ENCODE peak calls at places on chromosomes 5 and 9, in nine cellular contexts. One of them, this sample, is unnamed.

GRCh38 chr5:57448287-57448686 is 34.3 kb downstream of the ACTBL2 start:
- DNase-seq in stimulated activated CD8-positive, alpha-beta memory T cell treated with anti-CD3 and anti-CD28 coated beads, Interleukin-7, amount 100 ng/mL, for 1 hour: no peak
- DNase-seq in Kasumi-1: no peak
- DNase-seq in IMR-90: no peak
- DNase-seq in epithelial cell of proximal tubule: no peak
- DNase-seq in naive thymus-derived CD4-positive, alpha-beta T cell: no peak
- DNase-seq in HCT116: no peak
- DNase-seq in GM12865: no peak
- DNase-seq in AG04449: no peak
- DNase-seq in this sample: no peak

GRCh38 chr9:347667-348292 is 133.1 kb downstream of the DOCK8 start:
- DNase-seq in stimulated activated CD8-positive, alpha-beta memory T cell treated with anti-CD3 and anti-CD28 coated beads, Interleukin-7, amount 100 ng/mL, for 1 hour: no peak
- DNase-seq in Kasumi-1: peak
- DNase-seq in IMR-90: peak
- DNase-seq in epithelial cell of proximal tubule: no peak
- DNase-seq in naive thymus-derived CD4-positive, alpha-beta T cell: no peak
- DNase-seq in HCT116: peak
- DNase-seq in GM12865: no peak
- DNase-seq in AG04449: no peak
- DNase-seq in this sample: peak

GRCh38 chr9:119284118-119284517 is 85.1 kb downstream of the BRINP1 start:
- DNase-seq in stimulated activated CD8-positive, alpha-beta memory T cell treated with anti-CD3 and anti-CD28 coated beads, Interleukin-7, amount 100 ng/mL, for 1 hour: no peak
- DNase-seq in Kasumi-1: no peak
- DNase-seq in IMR-90: no peak
- DNase-seq in epithelial cell of proximal tubule: no peak
- DNase-seq in naive thymus-derived CD4-positive, alpha-beta T cell: no peak
- DNase-seq in HCT116: no peak
- DNase-seq in GM12865: peak
- DNase-seq in AG04449: no peak
- DNase-seq in this sample: peak

GRCh38 chr5:153983885-153984284 is 54.8 kb downstream of the FAM114A2 start:
- DNase-seq in stimulated activated CD8-positive, alpha-beta memory T cell treated with anti-CD3 and anti-CD28 coated beads, Interleukin-7, amount 100 ng/mL, for 1 hour: no peak
- DNase-seq in Kasumi-1: no peak
- DNase-seq in IMR-90: no peak
- DNase-seq in epithelial cell of proximal tubule: no peak
- DNase-seq in naive thymus-derived CD4-positive, alpha-beta T cell: no peak
- DNase-seq in HCT116: no peak
- DNase-seq in GM12865: no peak
- DNase-seq in AG04449: no peak
- DNase-seq in this sample: no peak

GRCh38 chr5:27450607-27451006 is 412.2 kb upstream of the CDH9 start:
- DNase-seq in stimulated activated CD8-positive, alpha-beta memory T cell treated with anti-CD3 and anti-CD28 coated beads, Interleukin-7, amount 100 ng/mL, for 1 hour: no peak
- DNase-seq in Kasumi-1: no peak
- DNase-seq in IMR-90: peak
- DNase-seq in epithelial cell of proximal tubule: no peak
- DNase-seq in naive thymus-derived CD4-positive, alpha-beta T cell: no peak
- DNase-seq in HCT116: no peak
- DNase-seq in GM12865: no peak
- DNase-seq in AG04449: no peak
- DNase-seq in this sample: no peak

GRCh38 chr9:777978-778377 is 63.5 kb upstream of the DMRT1 start:
- DNase-seq in stimulated activated CD8-positive, alpha-beta memory T cell treated with anti-CD3 and anti-CD28 coated beads, Interleukin-7, amount 100 ng/mL, for 1 hour: no peak
- DNase-seq in Kasumi-1: no peak
- DNase-seq in IMR-90: no peak
- DNase-seq in epithelial cell of proximal tubule: no peak
- DNase-seq in naive thymus-derived CD4-positive, alpha-beta T cell: no peak
- DNase-seq in HCT116: no peak
- DNase-seq in GM12865: no peak
- DNase-seq in AG04449: no peak
- DNase-seq in this sample: no peak

GRCh38 chr5:98455660-98456059 is 317.8 kb upstream of the RGMB start:
- DNase-seq in stimulated activated CD8-positive, alpha-beta memory T cell treated with anti-CD3 and anti-CD28 coated beads, Interleukin-7, amount 100 ng/mL, for 1 hour: no peak
- DNase-seq in Kasumi-1: no peak
- DNase-seq in IMR-90: peak
- DNase-seq in epithelial cell of proximal tubule: no peak
- DNase-seq in naive thymus-derived CD4-positive, alpha-beta T cell: no peak
- DNase-seq in HCT116: no peak
- DNase-seq in GM12865: no peak
- DNase-seq in AG04449: no peak
- DNase-seq in this sample: no peak

GRCh38 chr5:180595381-180596114 is 4.2 kb upstream of the SCGB3A1 start:
- DNase-seq in stimulated activated CD8-positive, alpha-beta memory T cell treated with anti-CD3 and anti-CD28 coated beads, Interleukin-7, amount 100 ng/mL, for 1 hour: no peak
- DNase-seq in Kasumi-1: no peak
- DNase-seq in IMR-90: no peak
- DNase-seq in epithelial cell of proximal tubule: no peak
- DNase-seq in naive thymus-derived CD4-positive, alpha-beta T cell: no peak
- DNase-seq in HCT116: no peak
- DNase-seq in GM12865: no peak
- DNase-seq in AG04449: no peak
- DNase-seq in this sample: no peak

GRCh38 chr5:102617187-102617856 is 118.5 kb upstream of the SLCO6A1 start:
- DNase-seq in stimulated activated CD8-positive, alpha-beta memory T cell treated with anti-CD3 and anti-CD28 coated beads, Interleukin-7, amount 100 ng/mL, for 1 hour: no peak
- DNase-seq in Kasumi-1: no peak
- DNase-seq in IMR-90: no peak
- DNase-seq in epithelial cell of proximal tubule: no peak
- DNase-seq in naive thymus-derived CD4-positive, alpha-beta T cell: no peak
- DNase-seq in HCT116: no peak
- DNase-seq in GM12865: no peak
- DNase-seq in AG04449: no peak
- DNase-seq in this sample: no peak

GRCh38 chr9:85723220-85723619 is 18.5 kb downstream of the AGTPBP1 start:
- DNase-seq in stimulated activated CD8-positive, alpha-beta memory T cell treated with anti-CD3 and anti-CD28 coated beads, Interleukin-7, amount 100 ng/mL, for 1 hour: peak
- DNase-seq in Kasumi-1: no peak
- DNase-seq in IMR-90: no peak
- DNase-seq in epithelial cell of proximal tubule: no peak
- DNase-seq in naive thymus-derived CD4-positive, alpha-beta T cell: peak
- DNase-seq in HCT116: no peak
- DNase-seq in GM12865: no peak
- DNase-seq in AG04449: no peak
- DNase-seq in this sample: no peak

GRCh38 chr5:78647838-78648358 is 674 bp downstream of the LHFPL2 start:
- DNase-seq in stimulated activated CD8-positive, alpha-beta memory T cell treated with anti-CD3 and anti-CD28 coated beads, Interleukin-7, amount 100 ng/mL, for 1 hour: no peak
- DNase-seq in Kasumi-1: no peak
- DNase-seq in IMR-90: peak
- DNase-seq in epithelial cell of proximal tubule: no peak
- DNase-seq in naive thymus-derived CD4-positive, alpha-beta T cell: no peak
- DNase-seq in HCT116: no peak
- DNase-seq in GM12865: no peak
- DNase-seq in AG04449: no peak
- DNase-seq in this sample: no peak

GRCh38 chr5:1438871-1439270 is 6.4 kb downstream of the SLC6A3 start:
- DNase-seq in stimulated activated CD8-positive, alpha-beta memory T cell treated with anti-CD3 and anti-CD28 coated beads, Interleukin-7, amount 100 ng/mL, for 1 hour: no peak
- DNase-seq in Kasumi-1: no peak
- DNase-seq in IMR-90: no peak
- DNase-seq in epithelial cell of proximal tubule: no peak
- DNase-seq in naive thymus-derived CD4-positive, alpha-beta T cell: no peak
- DNase-seq in HCT116: no peak
- DNase-seq in GM12865: no peak
- DNase-seq in AG04449: no peak
- DNase-seq in this sample: no peak

GRCh38 chr5:133713746-133714145 is 101.4 kb upstream of the FSTL4 start:
- DNase-seq in stimulated activated CD8-positive, alpha-beta memory T cell treated with anti-CD3 and anti-CD28 coated beads, Interleukin-7, amount 100 ng/mL, for 1 hour: no peak
- DNase-seq in Kasumi-1: no peak
- DNase-seq in IMR-90: no peak
- DNase-seq in epithelial cell of proximal tubule: no peak
- DNase-seq in naive thymus-derived CD4-positive, alpha-beta T cell: no peak
- DNase-seq in HCT116: no peak
- DNase-seq in GM12865: no peak
- DNase-seq in AG04449: no peak
- DNase-seq in this sample: no peak

GRCh38 chr5:1946122-1946677 is 63.5 kb upstream of the IRX4 start:
- DNase-seq in stimulated activated CD8-positive, alpha-beta memory T cell treated with anti-CD3 and anti-CD28 coated beads, Interleukin-7, amount 100 ng/mL, for 1 hour: no peak
- DNase-seq in Kasumi-1: no peak
- DNase-seq in IMR-90: no peak
- DNase-seq in epithelial cell of proximal tubule: no peak
- DNase-seq in naive thymus-derived CD4-positive, alpha-beta T cell: no peak
- DNase-seq in HCT116: no peak
- DNase-seq in GM12865: no peak
- DNase-seq in AG04449: no peak
- DNase-seq in this sample: no peak